ENCODE peak calls at places on chromosome 15, in five cellular contexts. One of them, this sample, is unnamed.

GRCh38 chr15:51908312-51908711 is 63.3 kb downstream of the LEO1 start:
- DNase-seq in SJSA1: no peak
- DNase-seq in LoVo: no peak
- DNase-seq in choroid plexus epithelial cell: peak
- DNase-seq in iPS DF 19.7: no peak
- DNase-seq in this sample: peak

GRCh38 chr15:32974691-32975090 is 219.8 kb downstream of the FMN1 start:
- DNase-seq in SJSA1: no peak
- DNase-seq in LoVo: no peak
- DNase-seq in choroid plexus epithelial cell: no peak
- DNase-seq in iPS DF 19.7: no peak
- DNase-seq in this sample: peak

GRCh38 chr15:94576889-94577533 is 345.6 kb downstream of the MCTP2 start:
- DNase-seq in iPS DF 19.7: peak
- DNase-seq in SJSA1: no peak
- DNase-seq in choroid plexus epithelial cell: peak
- DNase-seq in LoVo: no peak
- DNase-seq in this sample: no peak

GRCh38 chr15:66224946-66225345 is 28.6 kb downstream of the MEGF11 start:
- DNase-seq in choroid plexus epithelial cell: no peak
- DNase-seq in iPS DF 19.7: no peak
- DNase-seq in LoVo: no peak
- DNase-seq in SJSA1: no peak
- DNase-seq in this sample: no peak

GRCh38 chr15:75452968-75453702 is 1.6 kb upstream of the SIN3A start:
- DNase-seq in choroid plexus epithelial cell: peak
- DNase-seq in SJSA1: peak
- DNase-seq in LoVo: peak
- DNase-seq in iPS DF 19.7: no peak
- DNase-seq in this sample: peak

GRCh38 chr15:53713218-53713617 is 46.2 kb downstream of the WDR72 start:
- DNase-seq in SJSA1: no peak
- DNase-seq in choroid plexus epithelial cell: no peak
- DNase-seq in LoVo: no peak
- DNase-seq in iPS DF 19.7: no peak
- DNase-seq in this sample: no peak

GRCh38 chr15:74578496-74578994 is 37.1 kb upstream of the CLK3 start:
- DNase-seq in iPS DF 19.7: no peak
- DNase-seq in choroid plexus epithelial cell: no peak
- DNase-seq in LoVo: no peak
- DNase-seq in SJSA1: no peak
- DNase-seq in this sample: no peak

GRCh38 chr15:63892794-63893441 is 59.2 kb upstream of the HERC1 start:
- DNase-seq in SJSA1: no peak
- DNase-seq in LoVo: no peak
- DNase-seq in choroid plexus epithelial cell: no peak
- DNase-seq in iPS DF 19.7: no peak
- DNase-seq in this sample: no peak

GRCh38 chr15:66080791-66081475 is 172.6 kb downstream of the MEGF11 start:
- DNase-seq in LoVo: peak
- DNase-seq in iPS DF 19.7: no peak
- DNase-seq in choroid plexus epithelial cell: peak
- DNase-seq in SJSA1: no peak
- DNase-seq in this sample: peak

GRCh38 chr15:78618064-78618463 is 2.7 kb downstream of the CHRNA3 start:
- DNase-seq in LoVo: no peak
- DNase-seq in SJSA1: no peak
- DNase-seq in choroid plexus epithelial cell: no peak
- DNase-seq in iPS DF 19.7: no peak
- DNase-seq in this sample: no peak

GRCh38 chr15:68430471-68431036 is 1.4 kb downstream of the ITGA11 start:
- DNase-seq in iPS DF 19.7: no peak
- DNase-seq in choroid plexus epithelial cell: no peak
- DNase-seq in LoVo: no peak
- DNase-seq in SJSA1: peak
- DNase-seq in this sample: no peak

GRCh38 chr15:43187544-43188155 is 2.4 kb downstream of the CCNDBP1 start:
- DNase-seq in LoVo: peak
- DNase-seq in iPS DF 19.7: no peak
- DNase-seq in choroid plexus epithelial cell: peak
- DNase-seq in SJSA1: no peak
- DNase-seq in this sample: peak

GRCh38 chr15:85543741-85544155 is 163.3 kb downstream of the AKAP13 start:
- DNase-seq in choroid plexus epithelial cell: no peak
- DNase-seq in SJSA1: no peak
- DNase-seq in iPS DF 19.7: peak
- DNase-seq in LoVo: no peak
- DNase-seq in this sample: peak

GRCh38 chr15:29883126-29883525 is 60.9 kb upstream of the TJP1 start:
- DNase-seq in SJSA1: no peak
- DNase-seq in choroid plexus epithelial cell: peak
- DNase-seq in iPS DF 19.7: no peak
- DNase-seq in LoVo: no peak
- DNase-seq in this sample: peak

GRCh38 chr15:63447277-63447676 is 57.1 kb upstream of the USP3 start:
- DNase-seq in choroid plexus epithelial cell: no peak
- DNase-seq in SJSA1: no peak
- DNase-seq in LoVo: no peak
- DNase-seq in iPS DF 19.7: no peak
- DNase-seq in this sample: no peak

GRCh38 chr15:90680371-90680935 is 36.7 kb upstream of the BLM start:
- DNase-seq in iPS DF 19.7: no peak
- DNase-seq in LoVo: no peak
- DNase-seq in SJSA1: peak
- DNase-seq in choroid plexus epithelial cell: peak
- DNase-seq in this sample: peak

GRCh38 chr15:79433610-79434009 is 1.5 kb downstream of the MINAR1 start:
- DNase-seq in iPS DF 19.7: no peak
- DNase-seq in SJSA1: no peak
- DNase-seq in LoVo: no peak
- DNase-seq in choroid plexus epithelial cell: no peak
- DNase-seq in this sample: no peak

GRCh38 chr15:49439678-49440375 is 16.8 kb downstream of the FGF7 start:
- DNase-seq in SJSA1: no peak
- DNase-seq in choroid plexus epithelial cell: no peak
- DNase-seq in LoVo: no peak
- DNase-seq in iPS DF 19.7: no peak
- DNase-seq in this sample: peak

GRCh38 chr15:92636950-92637481 is 18.6 kb downstream of the FAM174B start:
- DNase-seq in choroid plexus epithelial cell: no peak
- DNase-seq in iPS DF 19.7: no peak
- DNase-seq in SJSA1: no peak
- DNase-seq in LoVo: no peak
- DNase-seq in this sample: no peak

GRCh38 chr15:65302061-65302460 is 2.4 kb upstream of the RNU5B-1 start:
- DNase-seq in SJSA1: no peak
- DNase-seq in LoVo: no peak
- DNase-seq in iPS DF 19.7: no peak
- DNase-seq in choroid plexus epithelial cell: no peak
- DNase-seq in this sample: no peak

GRCh38 chr15:93617443-93617842 is 528.4 kb upstream of the RGMA start:
- DNase-seq in iPS DF 19.7: no peak
- DNase-seq in SJSA1: no peak
- DNase-seq in LoVo: no peak
- DNase-seq in choroid plexus epithelial cell: no peak
- DNase-seq in this sample: no peak

GRCh38 chr15:30649952-30650929 is 24.3 kb downstream of the ARHGAP11B start:
- DNase-seq in LoVo: no peak
- DNase-seq in iPS DF 19.7: no peak
- DNase-seq in choroid plexus epithelial cell: peak
- DNase-seq in SJSA1: no peak
- DNase-seq in this sample: no peak

GRCh38 chr15:80565988-80566387 is 129.1 kb upstream of the ABHD17C start:
- DNase-seq in LoVo: no peak
- DNase-seq in choroid plexus epithelial cell: no peak
- DNase-seq in SJSA1: peak
- DNase-seq in iPS DF 19.7: no peak
- DNase-seq in this sample: no peak

GRCh38 chr15:55897560-55898336 is 95.7 kb downstream of the NEDD4 start:
- DNase-seq in SJSA1: peak
- DNase-seq in choroid plexus epithelial cell: peak
- DNase-seq in LoVo: peak
- DNase-seq in iPS DF 19.7: peak
- DNase-seq in this sample: peak

GRCh38 chr15:92889390-92890113 is 10.6 kb upstream of the CHD2 start:
- DNase-seq in iPS DF 19.7: no peak
- DNase-seq in SJSA1: no peak
- DNase-seq in choroid plexus epithelial cell: no peak
- DNase-seq in LoVo: no peak
- DNase-seq in this sample: no peak

GRCh38 chr15:31483053-31483923 is 156.7 kb downstream of the KLF13 start:
- DNase-seq in choroid plexus epithelial cell: no peak
- DNase-seq in iPS DF 19.7: no peak
- DNase-seq in SJSA1: peak
- DNase-seq in LoVo: no peak
- DNase-seq in this sample: peak

GRCh38 chr15:83278191-83278590 is 6.3 kb downstream of the BNC1 start:
- DNase-seq in SJSA1: no peak
- DNase-seq in iPS DF 19.7: no peak
- DNase-seq in choroid plexus epithelial cell: peak
- DNase-seq in LoVo: no peak
- DNase-seq in this sample: no peak

GRCh38 chr15:75508741-75509532 is 57.4 kb upstream of the SIN3A start:
- DNase-seq in SJSA1: no peak
- DNase-seq in choroid plexus epithelial cell: peak
- DNase-seq in iPS DF 19.7: no peak
- DNase-seq in LoVo: no peak
- DNase-seq in this sample: peak

GRCh38 chr15:42202653-42203052 is 5.5 kb downstream of the VPS39 start:
- DNase-seq in SJSA1: no peak
- DNase-seq in choroid plexus epithelial cell: no peak
- DNase-seq in LoVo: no peak
- DNase-seq in iPS DF 19.7: no peak
- DNase-seq in this sample: no peak

GRCh38 chr15:51030649-51031316 is 63.9 kb downstream of the TNFAIP8L3 start:
- DNase-seq in SJSA1: peak
- DNase-seq in choroid plexus epithelial cell: peak
- DNase-seq in iPS DF 19.7: no peak
- DNase-seq in LoVo: no peak
- DNase-seq in this sample: peak

GRCh38 chr15:94175420-94175819 is 55.9 kb upstream of the MCTP2 start:
- DNase-seq in choroid plexus epithelial cell: no peak
- DNase-seq in iPS DF 19.7: no peak
- DNase-seq in SJSA1: no peak
- DNase-seq in LoVo: no peak
- DNase-seq in this sample: no peak

GRCh38 chr15:78263351-78263781 is 996 bp upstream of the DNAJA4 start:
- DNase-seq in iPS DF 19.7: no peak
- DNase-seq in LoVo: no peak
- DNase-seq in choroid plexus epithelial cell: no peak
- DNase-seq in SJSA1: no peak
- DNase-seq in this sample: no peak

GRCh38 chr15:61459785-61460707 is 230.9 kb upstream of the RORA start:
- DNase-seq in choroid plexus epithelial cell: peak
- DNase-seq in SJSA1: no peak
- DNase-seq in LoVo: no peak
- DNase-seq in iPS DF 19.7: no peak
- DNase-seq in this sample: peak

GRCh38 chr15:101056366-101057334 is 137.5 kb downstream of the LRRK1 start:
- DNase-seq in iPS DF 19.7: no peak
- DNase-seq in choroid plexus epithelial cell: no peak
- DNase-seq in SJSA1: no peak
- DNase-seq in LoVo: no peak
- DNase-seq in this sample: no peak

GRCh38 chr15:67685008-67685599 is 140.2 kb upstream of the SKOR1 start:
- DNase-seq in choroid plexus epithelial cell: peak
- DNase-seq in LoVo: no peak
- DNase-seq in iPS DF 19.7: peak
- DNase-seq in SJSA1: no peak
- DNase-seq in this sample: peak

GRCh38 chr15:77120576-77120975 is 49.7 kb upstream of the TSPAN3 start:
- DNase-seq in choroid plexus epithelial cell: no peak
- DNase-seq in SJSA1: no peak
- DNase-seq in LoVo: no peak
- DNase-seq in iPS DF 19.7: no peak
- DNase-seq in this sample: no peak

This sample was measured in astrocyte of the hippocampus.